ENCODE peak calls at places on chromosomes 3 and 15, in five cellular contexts. J is Peyer's patch, G is A549, W is endothelial cell of umbilical vein, E is GM12878. I is an unnamed sample.

GRCh38 chr3:20056727-20057611 is 16.7 kb downstream of the KAT2B start:
- DNase-seq in G (peak; percentile 28), W (peak; percentile 77), J (no peak), E (no peak), I (peak; percentile 76)

GRCh38 chr15:68781766-68782588 is 38.7 kb downstream of the ANP32A start:
- DNase-seq in G (no peak), J (no peak), E (no peak), W (peak; percentile 91), I (peak; percentile 57)

GRCh38 chr15:49506341-49506740 is 83.3 kb downstream of the FGF7 start:
- DNase-seq in W (no peak), J (no peak), G (no peak), E (no peak), I (no peak)

GRCh38 chr3:130463221-130463620 is 53.8 kb upstream of the COL6A6 start:
- DNase-seq in G (no peak), W (no peak), J (no peak), E (no peak), I (no peak)

GRCh38 chr15:57509965-57510364 is 81.7 kb upstream of the MYZAP start:
- DNase-seq in G (no peak), E (no peak), J (no peak), W (peak; percentile 56), I (no peak)

GRCh38 chr15:59968314-59968713 is 35.8 kb upstream of the FOXB1 start:
- DNase-seq in J (no peak), E (no peak), G (no peak), W (no peak), I (no peak)

GRCh38 chr15:101409621-101410020 is 79.9 kb downstream of the PCSK6 start:
- DNase-seq in W (no peak), E (no peak), G (no peak), J (no peak), I (no peak)

GRCh38 chr3:111890051-111890580 is 31.1 kb downstream of the PHLDB2 start:
- DNase-seq in G (no peak), E (no peak), W (no peak), J (no peak), I (no peak)

GRCh38 chr15:55802600-55803376 is 59.8 kb upstream of the PRTG start:
- DNase-seq in E (no peak), G (no peak), W (no peak), J (no peak), I (no peak)

GRCh38 chr15:99441871-99442267 is 123.9 kb upstream of the MEF2A start:
- DNase-seq in G (no peak), E (no peak), J (no peak), W (no peak), I (peak; percentile 84)

GRCh38 chr3:152258448-152259302 is 10.1 kb upstream of the MBNL1 start:
- DNase-seq in E (no peak), G (peak; percentile 93), W (peak; percentile 88), J (peak; percentile 54), I (peak; percentile 93)

GRCh38 chr15:101276501-101277037 is 716 bp downstream of the SELENOS start:
- DNase-seq in J (no peak), G (peak; percentile 52), W (peak; percentile 58), E (no peak), I (peak; percentile 58)

GRCh38 chr3:169227911-169228310 is 435.6 kb downstream of the MECOM start:
- DNase-seq in J (no peak), G (no peak), W (peak; percentile 88), E (peak; percentile 3), I (no peak)

GRCh38 chr3:182083112-182083511 is 371.4 kb downstream of the SOX2 start:
- DNase-seq in G (peak; percentile 53), J (no peak), W (no peak), E (no peak), I (no peak)

GRCh38 chr3:46593979-46594378 is 18.3 kb upstream of the FAM240A start:
- DNase-seq in J (no peak), E (no peak), G (no peak), W (no peak), I (no peak)

GRCh38 chr15:57824186-57824585 is 117.7 kb downstream of the POLR2M start:
- DNase-seq in G (no peak), W (peak; percentile 49), J (no peak), E (no peak), I (no peak)

GRCh38 chr3:189393598-189393997 is 221.8 kb downstream of the TPRG1 start:
- DNase-seq in G (peak; percentile 70), J (no peak), W (no peak), E (no peak), I (peak; percentile 18)

GRCh38 chr3:109254760-109255159 is 61.6 kb downstream of the DPPA2 start:
- DNase-seq in J (no peak), E (no peak), W (no peak), G (no peak), I (no peak)

GRCh38 chr3:101615525-101615924 is 41.5 kb downstream of the PCNP start:
- DNase-seq in W (no peak), J (no peak), E (no peak), G (no peak), I (no peak)

GRCh38 chr3:46395210-46395661 is 11.6 kb downstream of the CCR5AS start:
- DNase-seq in J (no peak), W (no peak), E (no peak), G (no peak), I (peak; percentile 66)

GRCh38 chr3:50490438-50490970 is 12.9 kb downstream of the CACNA2D2 start:
- DNase-seq in G (no peak), W (no peak), J (no peak), E (no peak), I (no peak)

GRCh38 chr3:167728176-167728575 is 6.5 kb downstream of the PDCD10 start:
- DNase-seq in G (peak; percentile 12), J (no peak), W (no peak), E (no peak), I (no peak)

GRCh38 chr3:34012102-34012461 is 213.7 kb downstream of the PDCD6IP start:
- DNase-seq in E (no peak), W (peak; percentile 74), J (no peak), G (peak; percentile 97), I (no peak)

GRCh38 chr15:47812436-47813109 is 95.3 kb downstream of the SEMA6D start:
- DNase-seq in E (peak; percentile 32), W (no peak), J (no peak), G (peak; percentile 74), I (no peak)

GRCh38 chr15:39860871-39861270 is 59.2 kb downstream of the GPR176 start:
- DNase-seq in W (no peak), J (no peak), G (no peak), E (no peak), I (no peak)

GRCh38 chr3:142319094-142319493 is 93.7 kb upstream of the GK5 start:
- DNase-seq in W (no peak), G (peak; percentile 58), E (no peak), J (no peak), I (no peak)

GRCh38 chr3:2937055-2937454 is 173.1 kb downstream of the IL5RA start:
- DNase-seq in E (no peak), J (no peak), W (no peak), G (no peak), I (no peak)

GRCh38 chr3:134775831-134776230 is 19.2 kb upstream of the EPHB1 start:
- DNase-seq in W (no peak), G (no peak), J (no peak), E (no peak), I (no peak)

GRCh38 chr15:43723151-43723550 is 23.1 kb upstream of the PDIA3 start:
- DNase-seq in G (no peak), W (no peak), E (no peak), J (no peak), I (no peak)
- TF ChIP-seq POLR2A in G (no peak), W (no peak), E (no peak), J (no peak), I (no peak)

GRCh38 chr3:58008140-58009025 is at the start of gene FLNB:
- DNase-seq in E (no peak), G (peak; percentile 79), W (peak; percentile 77), J (peak; percentile 92), I (no peak)
- TF ChIP-seq POLR2A in E (peak; percentile 90), G (peak; percentile 93), W (peak; percentile 98), J (peak; percentile 62), I (no peak)

DNA sequence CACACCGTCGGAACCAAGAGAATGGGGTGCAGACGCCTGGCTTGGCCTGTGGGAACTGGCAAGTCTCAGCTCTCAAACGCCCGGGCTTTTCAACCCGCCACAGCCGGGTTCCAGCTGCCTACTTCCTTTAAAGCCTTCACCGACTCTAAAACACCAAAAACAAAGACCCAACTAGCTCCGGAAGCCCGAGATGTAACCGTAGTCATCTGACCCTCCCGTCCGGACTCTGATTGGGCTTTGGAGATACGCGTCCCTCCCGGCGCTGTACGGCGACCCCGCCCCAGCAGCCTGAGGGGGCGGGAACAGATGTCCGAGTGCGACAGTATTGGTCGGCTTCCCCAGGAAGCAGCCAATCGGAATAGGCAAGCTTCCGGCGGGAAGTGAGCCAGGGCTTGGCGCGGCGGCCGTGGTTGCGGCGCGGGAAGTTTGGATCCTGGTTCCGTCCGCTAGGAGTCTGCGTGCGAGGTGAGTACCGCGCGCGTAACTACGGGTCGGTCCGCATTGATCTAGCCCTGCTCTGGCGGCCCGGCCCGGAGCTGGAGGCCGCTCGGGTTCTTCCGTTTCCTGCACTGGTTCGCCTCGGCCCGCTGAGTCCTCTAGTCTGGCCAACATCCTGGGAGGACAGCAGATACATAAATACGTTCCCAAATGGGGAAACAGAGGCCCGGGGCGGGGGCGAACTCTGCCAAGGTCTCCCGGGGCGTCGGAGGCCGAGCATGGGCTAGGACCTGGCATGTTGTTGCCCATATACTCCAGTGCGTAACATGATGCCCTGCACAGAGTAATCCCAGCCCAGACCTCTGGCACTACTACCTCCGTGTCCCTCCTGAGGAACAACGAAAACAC is at the start of gene BLM:
- DNase-seq in J (peak; percentile 97), G (peak; percentile 98), W (peak; percentile 99), E (peak; percentile 93), I (peak; percentile 99)
- TF ChIP-seq POLR2A in J (peak; percentile 51), G (peak; percentile 64), W (peak; percentile 90), E (peak; percentile 85), I (no peak)

GRCh38 chr3:44478055-44478468 is 592 bp upstream of the ZNF445 start:
- DNase-seq in J (no peak), E (no peak), G (no peak), W (no peak), I (no peak)

GRCh38 chr3:44476181-44476599 is 1.3 kb downstream of the ZNF445 start:
- DNase-seq in J (no peak), E (no peak), W (peak; percentile 55), G (no peak), I (no peak)

GRCh38 chr3:44476963-44477311 is 533 bp downstream of the ZNF445 start:
- DNase-seq in E (no peak), J (no peak), W (no peak), G (no peak), I (no peak)

GRCh38 chr3:44478606-44479094 is 1.2 kb upstream of the ZNF445 start:
- DNase-seq in J (no peak), W (no peak), E (no peak), G (no peak), I (no peak)

DNA sequence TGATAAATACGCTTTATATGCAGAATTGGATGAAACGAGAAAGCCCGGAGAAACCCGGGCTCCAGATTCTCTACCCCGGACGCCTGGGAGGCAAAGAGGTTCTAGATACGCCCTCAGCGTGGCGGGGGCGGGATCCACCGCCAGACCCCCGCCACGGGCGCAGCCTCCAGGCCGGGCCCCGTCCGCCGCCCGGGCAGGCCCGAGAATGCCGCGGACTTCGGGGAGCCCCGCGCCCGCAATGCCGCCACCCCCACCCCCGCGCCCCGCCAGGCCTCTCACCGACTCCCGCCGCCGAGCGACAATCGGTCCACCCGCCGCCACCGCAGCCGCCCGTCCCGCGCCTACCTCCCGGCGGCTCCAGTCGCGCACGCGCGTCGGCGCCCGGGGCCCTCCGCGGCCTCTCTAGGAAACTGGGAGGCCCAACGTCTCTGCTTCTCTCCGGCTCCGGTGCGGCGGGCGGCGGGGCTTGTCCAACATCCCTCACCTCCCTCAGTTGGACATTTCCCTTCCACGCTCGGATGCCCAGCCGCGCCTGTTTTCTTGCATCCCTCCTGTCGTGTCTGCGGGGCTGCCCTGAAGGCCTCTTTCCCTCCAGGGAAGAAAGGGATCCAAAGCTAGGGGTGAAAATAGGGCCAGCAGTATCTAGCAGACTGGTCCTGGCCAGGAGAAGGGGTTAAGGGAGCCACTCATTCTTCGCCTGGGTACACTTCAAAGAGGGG is at the start of gene ZNF445:
- DNase-seq in G (peak; percentile 80), E (no peak), J (peak; percentile 86), W (peak; percentile 78), I (peak; percentile 49)
- TF ChIP-seq POLR2A in G (peak; percentile 57), E (peak; percentile 85), J (no peak), W (peak; percentile 79), I (no peak)

I was measured in lower leg skin.